ENCODE peak calls at places on chromosomes 16 and 17, in eight cellular contexts. S is activated naive CD4-positive, alpha-beta T cell; J is germinal center; I is LoVo; N is adipocyte; X is fibroblast of the conjunctiva; D is AG08395; G is sciatic nerve. U is an unnamed sample.

GRCh38 chr17:28747046-28747691 is 3.4 kb downstream of the TRAF4 start:
- DNase-seq in S (no peak), J (no peak), I (no peak), N (no peak), X (no peak), D (no peak), G (no peak), U (no peak)

GRCh38 chr17:57506253-57506911 is 238.7 kb downstream of the CCDC182 start:
- DNase-seq in S (no peak), J (no peak), I (no peak), N (no peak), X (no peak), D (no peak), G (no peak), U (no peak)

GRCh38 chr16:2492292-2492691 is 17.4 kb downstream of the TBC1D24 start:
- DNase-seq in S (no peak), J (no peak), I (no peak), N (no peak), X (no peak), D (no peak), G (no peak), U (no peak)

GRCh38 chr17:65698381-65699061 is 137.1 kb upstream of the AXIN2 start:
- DNase-seq in S (no peak), J (no peak), I (no peak), N (peak; percentile 57), X (no peak), D (peak; percentile 35), G (no peak), U (no peak)

GRCh38 chr17:66654341-66654740 is 180.6 kb upstream of the CACNG5 start:
- DNase-seq in S (no peak), J (no peak), I (no peak), N (peak; percentile 21), X (peak; percentile 53), D (peak; percentile 80), G (no peak), U (no peak)

GRCh38 chr17:68497885-68498319 is 14.3 kb upstream of the PRKAR1A start:
- DNase-seq in S (no peak), J (peak; percentile 69), I (no peak), N (no peak), X (no peak), D (no peak), G (no peak), U (peak; percentile 54)

GRCh38 chr17:2929881-2930533 is 133.4 kb downstream of the OR1D5 start:
- DNase-seq in S (no peak), J (peak; percentile 51), I (peak; percentile 32), N (no peak), X (no peak), D (peak; percentile 56), G (no peak), U (no peak)

GRCh38 chr17:31566992-31567373 is 175.5 kb downstream of the RAB11FIP4 start:
- DNase-seq in S (no peak), J (no peak), I (no peak), N (no peak), X (no peak), D (no peak), G (no peak), U (no peak)

GRCh38 chr17:32007463-32008298 is 498 bp downstream of the LRRC37B start:
- DNase-seq in S (no peak), J (peak; percentile 51), I (no peak), N (peak; percentile 52), X (no peak), D (peak; percentile 26), G (peak; percentile 66), U (peak; percentile 23)

GRCh38 chr17:39921323-39921722 is 2.9 kb upstream of the GSDMB start:
- DNase-seq in S (no peak), J (peak; percentile 20), I (no peak), N (no peak), X (no peak), D (no peak), G (no peak), U (peak; percentile 26)

GRCh38 chr17:63445571-63446217 is 412 bp downstream of the CYB561 start:
- DNase-seq in S (peak; percentile 19), J (peak; percentile 36), I (peak; percentile 24), N (peak; percentile 52), X (no peak), D (peak; percentile 69), G (no peak), U (peak; percentile 60)

GRCh38 chr17:4999429-5000093 is 1.8 kb downstream of the KIF1C start:
- DNase-seq in S (no peak), J (no peak), I (no peak), N (no peak), X (no peak), D (no peak), G (no peak), U (no peak)

GRCh38 chr17:75011788-75012319 is 616 bp upstream of the MRPL58 start:
- DNase-seq in S (no peak), J (no peak), I (peak; percentile 13), N (peak; percentile 63), X (peak; percentile 63), D (peak; percentile 87), G (no peak), U (no peak)

GRCh38 chr16:51374346-51374745 is 223.3 kb upstream of the SALL1 start:
- DNase-seq in S (no peak), J (no peak), I (no peak), N (peak; percentile 83), X (peak; percentile 60), D (peak; percentile 90), G (no peak), U (no peak)

GRCh38 chr17:72030067-72030899 is 90.5 kb upstream of the SOX9 start:
- DNase-seq in S (no peak), J (peak; percentile 64), I (peak; percentile 32), N (peak; percentile 70), X (peak; percentile 33), D (peak; percentile 75), G (peak; percentile 59), U (no peak)

GRCh38 chr17:56913000-56913866 is 616 bp downstream of the TRIM25 start:
- DNase-seq in S (no peak), J (peak; percentile 62), I (no peak), N (peak; percentile 48), X (no peak), D (no peak), G (no peak), U (no peak)

GRCh38 chr16:19109288-19109664 is 4.5 kb upstream of the ITPRIPL2 start:
- DNase-seq in S (no peak), J (no peak), I (no peak), N (no peak), X (no peak), D (no peak), G (no peak), U (no peak)

GRCh38 chr17:28478940-28479615 is 5.6 kb downstream of the SLC13A2 start:
- DNase-seq in S (no peak), J (no peak), I (no peak), N (peak; percentile 6), X (no peak), D (no peak), G (peak; percentile 12), U (no peak)

GRCh38 chr16:4777339-4778049 is 10.5 kb upstream of the ZNF500 start:
- DNase-seq in S (no peak), J (no peak), I (no peak), N (no peak), X (no peak), D (no peak), G (no peak), U (no peak)

GRCh38 chr16:3957344-3957980 is 76.9 kb upstream of the CREBBP start:
- DNase-seq in S (no peak), J (no peak), I (no peak), N (no peak), X (no peak), D (no peak), G (no peak), U (no peak)

GRCh38 chr17:31251075-31251474 is 46.0 kb downstream of the OMG start:
- DNase-seq in S (no peak), J (no peak), I (no peak), N (peak; percentile 30), X (no peak), D (no peak), G (no peak), U (no peak)

GRCh38 chr16:57640185-57640584 is 11.8 kb downstream of the ADGRG1 start:
- DNase-seq in S (no peak), J (no peak), I (no peak), N (no peak), X (no peak), D (no peak), G (no peak), U (no peak)

GRCh38 chr17:64218066-64218465 is 45.0 kb downstream of the TEX2 start:
- DNase-seq in S (no peak), J (peak; percentile 46), I (no peak), N (no peak), X (no peak), D (no peak), G (no peak), U (peak; percentile 73)

GRCh38 chr16:78289844-78290277 is 190.4 kb downstream of the WWOX start:
- DNase-seq in S (no peak), J (no peak), I (no peak), N (no peak), X (no peak), D (no peak), G (no peak), U (no peak)

GRCh38 chr16:73173396-73173795 is 125.5 kb upstream of the ZFHX3 start:
- DNase-seq in S (no peak), J (no peak), I (no peak), N (no peak), X (no peak), D (peak; percentile 6), G (no peak), U (no peak)

GRCh38 chr16:1158456-1159324 is 5.8 kb downstream of the CACNA1H start:
- DNase-seq in S (no peak), J (no peak), I (no peak), N (no peak), X (no peak), D (no peak), G (no peak), U (no peak)

GRCh38 chr16:15807603-15808009 is 49.2 kb downstream of the MYH11 start:
- DNase-seq in S (no peak), J (no peak), I (no peak), N (peak; percentile 11), X (no peak), D (no peak), G (no peak), U (no peak)

GRCh38 chr16:78961464-78961863 is 639.1 kb downstream of the MAF start:
- DNase-seq in S (no peak), J (peak; percentile 44), I (no peak), N (no peak), X (no peak), D (no peak), G (no peak), U (peak; percentile 41)

GRCh38 chr17:83196088-83196765 is 116.8 kb downstream of the METRNL start:
- DNase-seq in S (no peak), J (no peak), I (no peak), N (peak; percentile 70), X (peak; percentile 62), D (peak; percentile 60), G (peak; percentile 77), U (no peak)

GRCh38 chr16:31365131-31365865 is 10.3 kb downstream of the ITGAX start:
- DNase-seq in S (no peak), J (no peak), I (no peak), N (no peak), X (no peak), D (no peak), G (no peak), U (no peak)

GRCh38 chr17:68627956-68628355 is 26.8 kb upstream of the FAM20A start:
- DNase-seq in S (no peak), J (no peak), I (no peak), N (no peak), X (no peak), D (no peak), G (no peak), U (no peak)

GRCh38 chr17:59155439-59156177 is at the start of gene PRR11:
- DNase-seq in S (peak; percentile 82), J (peak; percentile 94), I (peak; percentile 99), N (peak; percentile 99), X (peak; percentile 100), D (peak; percentile 98), G (peak; percentile 94), U (no peak)

GRCh38 chr17:49404371-49404770 is 10.3 kb downstream of the PHB1 start:
- DNase-seq in S (no peak), J (no peak), I (no peak), N (no peak), X (no peak), D (no peak), G (no peak), U (no peak)

GRCh38 chr17:7888184-7888920 is at the start of gene CHD3:
- DNase-seq in S (peak; percentile 40), J (no peak), I (peak; percentile 9), N (peak; percentile 53), X (no peak), D (no peak), G (no peak), U (no peak)